ENCODE peak calls at places on chromosomes 2 and 18, in six cellular contexts. L, M, S, N, G and T are unnamed samples.

GRCh38 chr2:196696423-196697073 is 57.0 kb downstream of the CCDC150 start:
- DNase-seq in M (no peak), S (peak; percentile 84), L (peak; percentile 74), G (no peak), N (no peak), T (peak; percentile 14)

GRCh38 chr2:15668611-15669305 is 77.1 kb downstream of the DDX1 start:
- DNase-seq in S (peak; percentile 33), N (no peak), M (no peak), L (peak; percentile 54), G (no peak), T (peak; percentile 57)

GRCh38 chr2:241088791-241089732 is 13.0 kb downstream of the MTERF4 start:
- DNase-seq in N (no peak), G (no peak), L (no peak), M (no peak), S (no peak), T (no peak)

GRCh38 chr2:203636896-203637818 is 69.3 kb upstream of the CD28 start:
- DNase-seq in M (no peak), S (no peak), L (peak; percentile 70), G (no peak), N (no peak), T (no peak)

GRCh38 chr2:187215576-187216240 is 232.3 kb downstream of the CALCRL start:
- DNase-seq in S (no peak), M (no peak), G (no peak), L (peak; percentile 25), N (no peak), T (no peak)

GRCh38 chr2:43513796-43514195 is 82.0 kb downstream of the THADA start:
- DNase-seq in G (no peak), S (no peak), L (no peak), N (no peak), M (no peak), T (no peak)

GRCh38 chr2:74497777-74498499 is 1.5 kb downstream of the LBX2 start:
- DNase-seq in S (no peak), N (peak; percentile 79), G (no peak), L (peak; percentile 17), M (peak; percentile 66), T (peak; percentile 71)

GRCh38 chr18:69717586-69717985 is 230.1 kb downstream of the CD226 start:
- DNase-seq in G (no peak), L (no peak), M (no peak), N (no peak), S (no peak), T (no peak)

GRCh38 chr18:28045176-28045810 is 131.6 kb downstream of the CDH2 start:
- DNase-seq in S (peak; percentile 86), M (no peak), G (no peak), L (peak; percentile 75), N (no peak), T (no peak)

GRCh38 chr18:49025426-49025766 is 74.6 kb upstream of the SMAD7 start:
- DNase-seq in N (no peak), S (no peak), L (no peak), G (no peak), M (no peak), T (no peak)

GRCh38 chr2:84169871-84170270 is 289.2 kb downstream of the SUCLG1 start:
- DNase-seq in M (no peak), N (no peak), L (no peak), G (no peak), S (no peak), T (no peak)

GRCh38 chr2:119469661-119470297 is 38.1 kb downstream of the TMEM37 start:
- DNase-seq in L (no peak), M (no peak), N (no peak), S (no peak), G (no peak), T (no peak)

GRCh38 chr18:44290366-44290855 is 390.3 kb upstream of the SETBP1 start:
- DNase-seq in N (no peak), L (no peak), G (no peak), S (no peak), M (no peak), T (no peak)

GRCh38 chr2:121125350-121125749 is 159.7 kb downstream of the TFCP2L1 start:
- DNase-seq in G (no peak), M (no peak), N (no peak), S (no peak), L (no peak), T (no peak)

GRCh38 chr18:59570101-59570875 is 126.9 kb downstream of the CCBE1 start:
- DNase-seq in N (no peak), M (no peak), G (no peak), S (peak; percentile 18), L (peak; percentile 17), T (no peak)

GRCh38 chr2:67694464-67694863 is 297.3 kb downstream of the ETAA1 start:
- DNase-seq in G (no peak), N (peak; percentile 50), M (peak; percentile 55), S (no peak), L (no peak), T (no peak)

GRCh38 chr2:64524604-64525322 is 635 bp downstream of the AFTPH start:
- DNase-seq in M (peak; percentile 48), G (no peak), S (peak; percentile 7), L (peak; percentile 54), N (no peak), T (peak; percentile 49)

DNA sequence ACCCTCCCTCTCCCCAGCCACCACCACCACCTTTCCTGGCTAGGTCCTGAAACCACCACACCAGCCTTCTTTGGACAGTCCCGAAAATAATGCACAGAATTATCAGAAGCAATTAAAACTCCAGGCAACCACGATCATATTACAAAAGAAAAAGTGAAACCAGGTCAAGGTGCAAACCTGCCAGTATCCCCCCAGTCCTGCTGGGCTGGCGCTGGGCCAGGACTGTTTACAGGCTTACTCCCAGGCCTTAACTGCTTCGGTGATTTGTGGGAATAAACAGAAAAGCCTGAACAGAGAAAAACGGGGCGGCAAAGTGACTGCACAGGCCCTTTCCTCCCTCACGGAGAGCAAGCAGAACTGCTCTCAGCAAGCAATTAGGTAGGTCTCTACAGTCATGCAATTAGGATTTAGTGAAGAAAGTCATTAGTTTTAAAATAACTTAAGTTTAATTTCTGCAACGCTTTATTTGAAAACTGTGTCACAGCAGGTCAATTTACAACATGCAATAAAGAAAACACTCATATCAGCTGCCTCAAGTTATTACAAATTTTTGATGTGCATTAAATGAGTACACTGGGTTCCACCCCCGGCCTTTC is 1.3 kb downstream of the HDAC4 start:
- DNase-seq in L (peak; percentile 59), N (no peak), S (peak; percentile 8), G (no peak), M (peak; percentile 24), T (no peak)
- H4K91ac ChIP-seq in L (no peak overlapping the region), N (no peak overlapping the region), S (peak overlapping the region; percentile 25), G (no peak overlapping the region), M (no peak overlapping the region), T (no peak overlapping the region)

GRCh38 chr2:11752906-11753305 is 6.5 kb downstream of the LPIN1 start:
- DNase-seq in L (no peak), N (no peak), M (no peak), S (no peak), G (no peak), T (no peak)

GRCh38 chr2:11757101-11757500 is 10.7 kb downstream of the LPIN1 start:
- DNase-seq in G (no peak), M (no peak), N (no peak), L (no peak), S (no peak), T (no peak)

GRCh38 chr2:11753452-11753885 is 7.0 kb downstream of the LPIN1 start:
- DNase-seq in N (no peak), G (no peak), S (no peak), L (peak; percentile 22), M (no peak), T (no peak)

GRCh38 chr2:11754705-11755026 is 8.2 kb downstream of the LPIN1 start:
- DNase-seq in S (no peak), M (no peak), L (no peak), G (no peak), N (no peak), T (no peak)

GRCh38 chr2:11753886-11754704 is 7.7 kb downstream of the LPIN1 start:
- DNase-seq in S (peak; percentile 61), N (no peak), L (peak; percentile 62), M (no peak), G (no peak), T (no peak)
- H3K4me1 ChIP-seq in S (peaks cover 13% of the 10 kb centered on the region), N (peaks cover 2% of the 10 kb centered on the region), L (peaks cover 17% of the 10 kb centered on the region), M (peaks cover 4% of the 10 kb centered on the region), G (peaks cover 22% of the 10 kb centered on the region), T (peaks cover 6% of the 10 kb centered on the region)

DNA sequence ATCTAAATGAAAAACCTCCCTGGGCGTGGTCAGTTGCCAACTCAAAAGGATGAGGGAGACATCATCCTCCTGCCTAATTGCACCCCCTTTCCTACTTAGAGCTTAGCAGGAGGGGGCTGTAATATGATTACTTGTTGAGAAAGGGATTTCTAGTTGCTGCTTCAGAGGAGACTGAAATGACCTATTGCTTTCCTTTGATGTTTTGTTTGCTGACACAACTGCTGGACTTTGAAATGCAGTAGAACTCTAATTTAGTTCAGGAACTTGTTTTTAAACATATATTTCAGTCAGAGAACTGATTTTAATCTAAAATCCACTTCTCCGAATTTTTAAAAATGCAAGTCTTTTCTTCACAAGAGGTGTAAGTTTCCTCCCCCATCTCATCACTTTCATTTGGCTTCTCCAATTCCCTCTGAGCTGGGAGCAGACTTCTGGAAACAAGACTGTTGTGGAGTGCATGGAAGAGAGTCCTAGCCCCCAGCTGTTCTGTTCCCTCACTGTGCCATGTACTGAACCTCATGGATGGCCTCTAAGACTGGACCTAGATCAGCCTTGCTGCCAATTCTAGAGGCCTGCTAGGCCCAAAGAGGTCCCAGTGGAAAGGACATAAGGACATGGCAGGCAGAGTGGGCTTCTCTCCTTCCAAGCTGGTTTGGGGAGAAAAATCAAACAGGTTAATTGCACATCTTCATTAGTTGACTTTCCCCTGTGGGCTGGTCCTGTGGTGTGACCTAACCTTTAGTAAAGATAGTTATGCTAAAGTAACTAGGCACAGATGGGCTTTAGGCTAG is 7.5 kb upstream of the CETN1 start:
- DNase-seq in N (no peak), M (no peak), L (no peak), G (no peak), S (no peak), T (no peak)
- H3K14ac ChIP-seq in N (no peak overlapping the region), M (no peak overlapping the region), L (no peak overlapping the region), G (no peak overlapping the region), S (no peak overlapping the region), T (no peak overlapping the region)

GRCh38 chr2:135078417-135078816 is 26.3 kb downstream of the RAB3GAP1 start:
- DNase-seq in M (no peak), N (no peak), G (no peak), L (no peak), S (no peak), T (no peak)

GRCh38 chr2:135072125-135072997 is 20.3 kb downstream of the RAB3GAP1 start:
- DNase-seq in M (no peak), S (no peak), N (no peak), G (peak; percentile 18), L (no peak), T (no peak)

GRCh38 chr2:135076556-135076955 is 24.5 kb downstream of the RAB3GAP1 start:
- DNase-seq in N (no peak), L (no peak), S (no peak), M (no peak), G (no peak), T (no peak)

GRCh38 chr2:135074216-135074615 is 22.1 kb downstream of the RAB3GAP1 start:
- DNase-seq in M (no peak), G (no peak), L (no peak), S (no peak), N (no peak), T (peak; percentile 53)
- H4K91ac ChIP-seq in M (no peak overlapping the region), G (no peak overlapping the region), L (no peak overlapping the region), S (no peak overlapping the region), N (no peak overlapping the region), T (no peak overlapping the region)

GRCh38 chr2:1234731-1235308 is 178.4 kb upstream of the TPO start:
- DNase-seq in M (no peak), N (no peak), G (no peak), L (no peak), S (peak; percentile 6), T (no peak)
- H3K4me1 ChIP-seq in M (no peaks in the 10 kb centered on the region), N (no peaks in the 10 kb centered on the region), G (no peaks in the 10 kb centered on the region), L (peaks cover 41% of the 10 kb centered on the region), S (no peaks in the 10 kb centered on the region), T (no peaks in the 10 kb centered on the region)

GRCh38 chr2:200740907-200741306 is 70.8 kb upstream of the BZW1 start:
- DNase-seq in S (no peak), L (no peak), G (no peak), N (no peak), M (no peak), T (no peak)
- H3K14ac ChIP-seq in S (peak overlapping the region; percentile 39), L (no peak overlapping the region), G (no peak overlapping the region), N (no peak overlapping the region), M (no peak overlapping the region), T (no peak overlapping the region)